ENCODE peak calls at places on chromosome 17, in four cellular contexts. Z, G, C and H are unnamed samples.

GRCh38 chr17:68432086-68432864 is 25.0 kb downstream of the WIPI1 start:
- DNase-seq in Z (no peak), G (no peak), C (no peak), H (no peak)

GRCh38 chr17:15340966-15341365 is 431 bp downstream of the TEKT3 start:
- DNase-seq in C (no peak), Z (no peak), G (no peak), H (no peak)

GRCh38 chr17:29929544-29930398 is at the start of gene SSH2:
- DNase-seq in G (peak), Z (peak), C (peak), H (peak)

GRCh38 chr17:78049609-78050008 is 78.9 kb downstream of the TMC6 start:
- DNase-seq in C (no peak), Z (no peak), G (no peak), H (no peak)

GRCh38 chr17:77407321-77408277 is 266.8 kb downstream of the SEC14L1 start:
- DNase-seq in Z (no peak), G (no peak), C (no peak), H (no peak)

GRCh38 chr17:6995500-6996255 is at the start of gene ALOX12:
- DNase-seq in G (no peak), C (no peak), Z (no peak), H (no peak)

GRCh38 chr17:72560303-72561247 is 439.8 kb downstream of the SOX9 start:
- DNase-seq in G (peak), C (no peak), Z (peak), H (peak)

GRCh38 chr17:603405-604193 is 111.0 kb downstream of the VPS53 start:
- DNase-seq in Z (no peak), G (no peak), C (no peak), H (peak)

GRCh38 chr17:7591596-7591995 is 1.7 kb upstream of the SOX15 start:
- DNase-seq in Z (no peak), G (no peak), C (no peak), H (no peak)

GRCh38 chr17:9859781-9860180 is 34.1 kb downstream of the GLP2R start:
- DNase-seq in Z (no peak), G (no peak), C (no peak), H (no peak)

GRCh38 chr17:40452074-40452787 is 9.0 kb downstream of the IGFBP4 start:
- DNase-seq in G (no peak), Z (peak), C (no peak), H (peak)

GRCh38 chr17:22490399-22490798 is 798.1 kb downstream of the KCNJ18 start:
- DNase-seq in Z (no peak), G (no peak), C (no peak), H (no peak)

GRCh38 chr17:73718912-73719311 is 74.7 kb upstream of the SDK2 start:
- DNase-seq in C (no peak), G (no peak), Z (no peak), H (no peak)